ENCODE peak calls at places on chromosomes 12 and 14, in four cellular contexts. One of them, this sample, is unnamed. For H3K4me1, the result is how much of the 10 kb centered on the place peaks cover.

GRCh38 chr12:62519043-62519442 is 52.4 kb downstream of the MON2 start:
- DNase-seq in CD8-positive, alpha-beta T cell: no peak
- DNase-seq in left ventricle myocardium inferior: peak
- DNase-seq in spleen: no peak
- DNase-seq in this sample: no peak

GRCh38 chr14:65750906-65751305 is 338.4 kb downstream of the FUT8 start:
- DNase-seq in CD8-positive, alpha-beta T cell: no peak
- DNase-seq in left ventricle myocardium inferior: no peak
- DNase-seq in spleen: no peak
- DNase-seq in this sample: no peak

GRCh38 chr12:54411398-54412241 is 7.4 kb downstream of the ITGA5 start:
- DNase-seq in CD8-positive, alpha-beta T cell: no peak
- DNase-seq in left ventricle myocardium inferior: peak
- DNase-seq in spleen: peak
- DNase-seq in this sample: peak

GRCh38 chr12:107990325-107990724 is 138.8 kb upstream of the WSCD2 start:
- DNase-seq in CD8-positive, alpha-beta T cell: peak
- DNase-seq in left ventricle myocardium inferior: peak
- DNase-seq in spleen: no peak
- DNase-seq in this sample: peak

GRCh38 chr14:23564181-23564812 is 3.3 kb downstream of the AP1G2 start:
- DNase-seq in CD8-positive, alpha-beta T cell: no peak
- DNase-seq in left ventricle myocardium inferior: no peak
- DNase-seq in spleen: no peak
- DNase-seq in this sample: no peak

GRCh38 chr12:51833446-51834227 is 14.9 kb downstream of the FIGNL2 start:
- DNase-seq in CD8-positive, alpha-beta T cell: no peak
- DNase-seq in left ventricle myocardium inferior: no peak
- DNase-seq in spleen: no peak
- DNase-seq in this sample: no peak

GRCh38 chr12:121996945-121997612 is 24.6 kb upstream of the BCL7A start:
- DNase-seq in CD8-positive, alpha-beta T cell: no peak
- DNase-seq in left ventricle myocardium inferior: no peak
- DNase-seq in spleen: no peak
- DNase-seq in this sample: no peak

GRCh38 chr14:33465952-33466700 is 484.7 kb downstream of the EGLN3 start:
- DNase-seq in CD8-positive, alpha-beta T cell: no peak
- DNase-seq in left ventricle myocardium inferior: no peak
- DNase-seq in spleen: no peak
- DNase-seq in this sample: no peak

GRCh38 chr12:45994736-45995135 is 4.4 kb upstream of the SCAF11 start:
- DNase-seq in CD8-positive, alpha-beta T cell: no peak
- DNase-seq in left ventricle myocardium inferior: no peak
- DNase-seq in spleen: no peak
- DNase-seq in this sample: no peak

GRCh38 chr12:82019533-82019932 is 260.4 kb upstream of the PPFIA2 start:
- DNase-seq in CD8-positive, alpha-beta T cell: no peak
- DNase-seq in left ventricle myocardium inferior: no peak
- DNase-seq in spleen: no peak
- DNase-seq in this sample: no peak

GRCh38 chr12:109765493-109765810 is 51.8 kb downstream of the FAM222A start:
- DNase-seq in CD8-positive, alpha-beta T cell: no peak
- DNase-seq in left ventricle myocardium inferior: no peak
- DNase-seq in spleen: no peak
- DNase-seq in this sample: no peak

GRCh38 chr12:82950362-82950761 is 263.7 kb downstream of the TMTC2 start:
- DNase-seq in CD8-positive, alpha-beta T cell: no peak
- DNase-seq in left ventricle myocardium inferior: no peak
- DNase-seq in spleen: no peak
- DNase-seq in this sample: no peak

GRCh38 chr12:120010661-120011230 is 21.7 kb downstream of the BICDL1 start:
- DNase-seq in CD8-positive, alpha-beta T cell: peak
- DNase-seq in left ventricle myocardium inferior: no peak
- DNase-seq in spleen: no peak
- DNase-seq in this sample: no peak

GRCh38 chr12:122999196-122999946 is 18.9 kb downstream of the ARL6IP4 start:
- DNase-seq in CD8-positive, alpha-beta T cell: no peak
- DNase-seq in left ventricle myocardium inferior: no peak
- DNase-seq in spleen: peak
- DNase-seq in this sample: no peak

GRCh38 chr12:108855284-108856169 is 1.9 kb downstream of the SSH1 start:
- DNase-seq in CD8-positive, alpha-beta T cell: no peak
- DNase-seq in left ventricle myocardium inferior: no peak
- DNase-seq in spleen: peak
- DNase-seq in this sample: no peak

GRCh38 chr12:72207094-72207493 is 65.1 kb upstream of the TRHDE start:
- DNase-seq in CD8-positive, alpha-beta T cell: no peak
- DNase-seq in left ventricle myocardium inferior: no peak
- DNase-seq in spleen: no peak
- DNase-seq in this sample: no peak

GRCh38 chr14:95516554-95517209 is at the start of gene SYNE3:
- DNase-seq in CD8-positive, alpha-beta T cell: peak
- DNase-seq in left ventricle myocardium inferior: peak
- DNase-seq in spleen: peak
- DNase-seq in this sample: peak

GRCh38 chr12:95337176-95337575 is 119.6 kb downstream of the VEZT start:
- DNase-seq in CD8-positive, alpha-beta T cell: no peak
- DNase-seq in left ventricle myocardium inferior: no peak
- DNase-seq in spleen: no peak
- DNase-seq in this sample: no peak

GRCh38 chr12:113469893-113470743 is 1.6 kb downstream of the LHX5 start:
- DNase-seq in CD8-positive, alpha-beta T cell: no peak
- DNase-seq in left ventricle myocardium inferior: no peak
- DNase-seq in spleen: no peak
- DNase-seq in this sample: no peak

GRCh38 chr14:30573203-30573814 is 14.4 kb downstream of the G2E3 start:
- DNase-seq in CD8-positive, alpha-beta T cell: no peak
- DNase-seq in left ventricle myocardium inferior: no peak
- DNase-seq in spleen: no peak
- DNase-seq in this sample: no peak

GRCh38 chr14:51554953-51555352 is 96.8 kb upstream of the FRMD6 start:
- DNase-seq in CD8-positive, alpha-beta T cell: no peak
- DNase-seq in left ventricle myocardium inferior: no peak
- DNase-seq in spleen: no peak
- DNase-seq in this sample: no peak

GRCh38 chr12:92466391-92467305 is 236.1 kb upstream of the PLEKHG7 start:
- DNase-seq in CD8-positive, alpha-beta T cell: no peak
- DNase-seq in left ventricle myocardium inferior: no peak
- DNase-seq in spleen: peak
- DNase-seq in this sample: no peak

GRCh38 chr14:31030406-31030805 is 4.2 kb upstream of the STRN3 start:
- DNase-seq in CD8-positive, alpha-beta T cell: no peak
- DNase-seq in left ventricle myocardium inferior: no peak
- DNase-seq in spleen: no peak
- DNase-seq in this sample: no peak

GRCh38 chr14:68244272-68244975 is 424.8 kb downstream of the RAD51B start:
- DNase-seq in CD8-positive, alpha-beta T cell: no peak
- DNase-seq in left ventricle myocardium inferior: no peak
- DNase-seq in spleen: no peak
- DNase-seq in this sample: no peak

GRCh38 chr12:103504606-103505005 is 8.8 kb upstream of the C12orf42 start:
- DNase-seq in CD8-positive, alpha-beta T cell: no peak
- DNase-seq in left ventricle myocardium inferior: no peak
- DNase-seq in spleen: peak
- DNase-seq in this sample: no peak

GRCh38 chr14:19771895-19772430 is 1.3 kb upstream of the OR4M1 start:
- DNase-seq in CD8-positive, alpha-beta T cell: no peak
- DNase-seq in left ventricle myocardium inferior: no peak
- DNase-seq in spleen: no peak
- DNase-seq in this sample: no peak

GRCh38 chr14:71626281-71626835 is 305.9 kb upstream of the RGS6 start:
- DNase-seq in CD8-positive, alpha-beta T cell: no peak
- DNase-seq in left ventricle myocardium inferior: no peak
- DNase-seq in spleen: no peak
- DNase-seq in this sample: no peak

GRCh38 chr12:65696227-65696626 is 128.1 kb upstream of the HMGA2 start:
- DNase-seq in CD8-positive, alpha-beta T cell: no peak
- DNase-seq in left ventricle myocardium inferior: no peak
- DNase-seq in spleen: no peak
- DNase-seq in this sample: no peak

GRCh38 chr14:51353901-51354300 is 113.9 kb downstream of the TMX1 start:
- DNase-seq in CD8-positive, alpha-beta T cell: no peak
- DNase-seq in left ventricle myocardium inferior: no peak
- DNase-seq in spleen: no peak
- DNase-seq in this sample: no peak

GRCh38 chr12:4719821-4720636 is at the start of gene GALNT8:
- DNase-seq in CD8-positive, alpha-beta T cell: no peak
- DNase-seq in left ventricle myocardium inferior: no peak
- DNase-seq in spleen: no peak
- DNase-seq in this sample: no peak

GRCh38 chr12:12784911-12785814 is at the start of gene APOLD1:
- DNase-seq in CD8-positive, alpha-beta T cell: no peak
- DNase-seq in left ventricle myocardium inferior: peak
- DNase-seq in spleen: no peak
- DNase-seq in this sample: no peak

GRCh38 chr14:68268197-68268596 is 448.6 kb downstream of the RAD51B start:
- DNase-seq in CD8-positive, alpha-beta T cell: no peak
- DNase-seq in left ventricle myocardium inferior: no peak
- DNase-seq in spleen: no peak
- DNase-seq in this sample: peak

GRCh38 chr12:113468365-113469223 is 3.1 kb downstream of the LHX5 start:
- DNase-seq in CD8-positive, alpha-beta T cell: no peak
- DNase-seq in left ventricle myocardium inferior: no peak
- DNase-seq in spleen: no peak
- DNase-seq in this sample: no peak

GRCh38 chr14:49512147-49512551 is 74.0 kb downstream of the RPS29 start:
- DNase-seq in CD8-positive, alpha-beta T cell: no peak
- DNase-seq in left ventricle myocardium inferior: no peak
- DNase-seq in spleen: no peak
- DNase-seq in this sample: no peak

GRCh38 chr12:123398177-123398916 is 14.4 kb downstream of the KMT5A start:
- DNase-seq in CD8-positive, alpha-beta T cell: no peak
- DNase-seq in left ventricle myocardium inferior: peak
- DNase-seq in spleen: no peak
- DNase-seq in this sample: no peak

GRCh38 chr14:101577221-101577909 is 16.1 kb downstream of the DIO3 start:
- DNase-seq in CD8-positive, alpha-beta T cell: no peak
- DNase-seq in left ventricle myocardium inferior: no peak
- DNase-seq in spleen: peak
- DNase-seq in this sample: no peak

GRCh38 chr12:57604454-57605307 is at the start of gene DTX3:
- DNase-seq in CD8-positive, alpha-beta T cell: peak
- DNase-seq in left ventricle myocardium inferior: peak
- DNase-seq in spleen: peak
- DNase-seq in this sample: no peak

GRCh38 chr12:52890417-52890816 is 14.5 kb downstream of the KRT8 start:
- DNase-seq in CD8-positive, alpha-beta T cell: no peak
- DNase-seq in left ventricle myocardium inferior: no peak
- DNase-seq in spleen: no peak
- DNase-seq in this sample: no peak

GRCh38 chr12:52879394-52880351 is 25.2 kb downstream of the KRT8 start:
- DNase-seq in CD8-positive, alpha-beta T cell: peak
- DNase-seq in left ventricle myocardium inferior: peak
- DNase-seq in spleen: peak
- DNase-seq in this sample: peak

GRCh38 chr12:52878507-52879393 is 26.1 kb downstream of the KRT8 start:
- DNase-seq in CD8-positive, alpha-beta T cell: no peak
- DNase-seq in left ventricle myocardium inferior: no peak
- DNase-seq in spleen: no peak
- DNase-seq in this sample: no peak

GRCh38 chr12:52884526-52885293 is 20.2 kb downstream of the KRT8 start:
- DNase-seq in CD8-positive, alpha-beta T cell: peak
- DNase-seq in left ventricle myocardium inferior: peak
- DNase-seq in spleen: peak
- DNase-seq in this sample: peak
- H3K4me3 ChIP-seq in CD8-positive, alpha-beta T cell: no peak
- H3K4me3 ChIP-seq in left ventricle myocardium inferior: no peak
- H3K4me3 ChIP-seq in spleen: no peak
- H3K4me3 ChIP-seq in this sample: no peak

DNA sequence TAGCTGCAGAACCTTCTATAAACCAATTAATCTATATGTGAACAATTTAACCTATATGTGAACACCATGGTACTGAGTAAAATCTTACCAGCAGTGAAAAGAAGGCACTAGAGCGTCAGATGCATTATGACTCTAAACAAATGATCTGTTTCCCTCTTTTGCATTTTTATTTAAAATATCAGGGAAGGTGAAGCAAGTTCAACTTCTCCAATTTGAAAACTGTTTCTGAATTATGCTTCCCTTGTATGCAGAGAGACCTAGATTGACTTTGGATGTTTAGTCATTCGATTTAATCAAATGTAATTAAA is 80.9 kb downstream of the DAD1 start:
- DNase-seq in CD8-positive, alpha-beta T cell: no peak
- DNase-seq in left ventricle myocardium inferior: no peak
- DNase-seq in spleen: no peak
- DNase-seq in this sample: no peak
- H3K4me1 ChIP-seq in CD8-positive, alpha-beta T cell: half or more
- H3K4me1 ChIP-seq in left ventricle myocardium inferior: half or more
- H3K4me1 ChIP-seq in spleen: under half
- H3K4me1 ChIP-seq in this sample: half or more

GRCh38 chr14:77989441-77989891 is 180.7 kb upstream of the NRXN3 start:
- DNase-seq in CD8-positive, alpha-beta T cell: no peak
- DNase-seq in left ventricle myocardium inferior: peak
- DNase-seq in spleen: no peak
- DNase-seq in this sample: no peak
- H3K27ac ChIP-seq in CD8-positive, alpha-beta T cell: no peak
- H3K27ac ChIP-seq in left ventricle myocardium inferior: peak
- H3K27ac ChIP-seq in spleen: no peak
- H3K27ac ChIP-seq in this sample: no peak

GRCh38 chr12:42097971-42098370 is 46.7 kb downstream of the GXYLT1 start:
- DNase-seq in CD8-positive, alpha-beta T cell: no peak
- DNase-seq in left ventricle myocardium inferior: no peak
- DNase-seq in spleen: no peak
- DNase-seq in this sample: peak
- H3K4me3 ChIP-seq in CD8-positive, alpha-beta T cell: peak
- H3K4me3 ChIP-seq in left ventricle myocardium inferior: peak
- H3K4me3 ChIP-seq in spleen: no peak
- H3K4me3 ChIP-seq in this sample: peak

GRCh38 chr12:52925717-52926595 is 21.1 kb upstream of the KRT8 start:
- DNase-seq in CD8-positive, alpha-beta T cell: no peak
- DNase-seq in left ventricle myocardium inferior: no peak
- DNase-seq in spleen: no peak
- DNase-seq in this sample: no peak
- H3K4me1 ChIP-seq in CD8-positive, alpha-beta T cell: under half
- H3K4me1 ChIP-seq in left ventricle myocardium inferior: under half
- H3K4me1 ChIP-seq in spleen: under half
- H3K4me1 ChIP-seq in this sample: under half

GRCh38 chr12:89323568-89324218 is 28.6 kb downstream of the DUSP6 start:
- DNase-seq in CD8-positive, alpha-beta T cell: no peak
- DNase-seq in left ventricle myocardium inferior: no peak
- DNase-seq in spleen: no peak
- DNase-seq in this sample: no peak
- H3K27ac ChIP-seq in CD8-positive, alpha-beta T cell: no peak
- H3K27ac ChIP-seq in left ventricle myocardium inferior: no peak
- H3K27ac ChIP-seq in spleen: peak
- H3K27ac ChIP-seq in this sample: no peak